ENCODE peak calls at places on chromosomes 12 and 14, in six cellular contexts. P is psoas muscle; T is uterus; M is CD4-positive, alpha-beta T cell; A is A673; W is pancreas. C is an unnamed sample.
A peak's percentile ranks its signal among the peaks of the same experiment; 100 is the strongest.

GRCh38 chr12:8780389-8780788 is 42.0 kb upstream of the A2ML1 start:
- DNase-seq in P (no peak), T (no peak), A (peak; percentile 51), W (no peak), M (no peak), C (no peak)

GRCh38 chr12:96240656-96241055 is 46.5 kb downstream of the ELK3 start:
- DNase-seq in M (no peak), A (no peak), P (no peak), W (no peak), T (no peak), C (no peak)

GRCh38 chr14:52536269-52536668 is 16.0 kb downstream of the TXNDC16 start:
- DNase-seq in A (no peak), M (no peak), P (no peak), W (no peak), T (no peak), C (no peak)

GRCh38 chr12:49233842-49234526 is 30.9 kb upstream of the TUBA1C start:
- DNase-seq in M (no peak), W (no peak), P (peak; percentile 42), T (peak; percentile 24), A (no peak), C (peak; percentile 38)

GRCh38 chr12:131901431-131902331 is 7.3 kb downstream of the ULK1 start:
- DNase-seq in M (no peak), W (peak; percentile 80), A (no peak), P (no peak), T (no peak), C (peak; percentile 67)

GRCh38 chr14:31270196-31270772 is 62.7 kb upstream of the HECTD1 start:
- DNase-seq in T (no peak), W (no peak), M (no peak), A (peak; percentile 25), P (peak; percentile 21), C (no peak)

GRCh38 chr12:48350249-48351021 is at the start of gene ZNF641:
- DNase-seq in T (peak; percentile 75), M (peak; percentile 68), P (peak; percentile 87), W (peak; percentile 93), A (peak; percentile 85), C (peak; percentile 90)

GRCh38 chr12:6724409-6724797 is 557 bp downstream of the COPS7A start:
- DNase-seq in T (no peak), W (no peak), A (no peak), P (no peak), M (no peak), C (no peak)

GRCh38 chr12:122306407-122306806 is 40.1 kb upstream of the VPS33A start:
- DNase-seq in T (no peak), W (no peak), A (no peak), M (no peak), P (no peak), C (no peak)
- TF ChIP-seq CTCF in T (no peak), W (no peak), A (no peak), M (no peak), P (no peak), C (peak; percentile 9)

GRCh38 chr14:84421611-84422010 is 1108.3 kb upstream of the FLRT2 start:
- DNase-seq in P (no peak), W (no peak), A (peak; percentile 4), M (no peak), T (no peak), C (no peak)

GRCh38 chr14:84425968-84426367 is 1104.0 kb upstream of the FLRT2 start:
- DNase-seq in A (no peak), W (no peak), M (no peak), P (no peak), T (no peak), C (no peak)

DNA sequence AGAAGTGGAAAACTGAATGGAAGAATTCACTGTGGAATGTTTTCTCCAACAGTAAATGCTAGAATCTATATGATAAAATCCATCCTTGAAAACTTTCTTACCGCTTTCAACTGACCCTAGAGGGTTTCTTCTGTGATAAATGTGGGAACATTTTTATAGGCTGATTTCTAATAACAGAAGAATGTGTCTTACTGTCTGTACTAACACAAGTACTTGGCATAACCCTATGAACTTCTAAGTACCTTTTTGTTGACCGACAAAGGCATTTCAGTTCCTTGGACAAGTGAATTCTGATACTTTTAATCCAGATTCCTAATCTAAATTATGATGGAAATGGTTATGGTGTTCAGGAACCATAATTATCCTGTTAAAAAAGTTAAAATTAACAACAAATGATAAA is 1109.7 kb upstream of the FLRT2 start:
- DNase-seq in A (no peak), P (no peak), W (no peak), M (no peak), T (no peak), C (no peak)
- H3K27ac ChIP-seq in A (no peak overlapping the region), P (no peak overlapping the region), W (no peak overlapping the region), M (no peak overlapping the region), T (no peak overlapping the region), C (no peak overlapping the region)

DNA sequence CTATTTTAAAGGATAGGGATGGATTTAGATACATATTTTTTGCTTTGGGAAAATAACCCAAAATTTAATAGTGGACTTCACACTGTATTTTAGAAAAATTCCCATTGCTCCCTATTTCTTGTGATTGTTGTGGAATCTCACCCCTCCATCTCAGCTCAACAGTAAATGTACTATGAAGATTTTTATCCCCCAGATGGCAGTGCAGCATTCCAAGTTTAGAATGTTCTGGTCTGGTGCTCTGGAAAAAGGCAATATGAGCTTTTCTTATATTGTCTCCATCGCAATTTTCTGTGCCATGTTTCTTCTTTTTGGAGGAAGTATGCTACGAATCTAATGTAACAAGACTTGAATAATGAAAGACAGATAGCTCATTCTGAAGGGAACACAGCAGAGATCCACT is 471.7 kb upstream of the SYT1 start:
- DNase-seq in W (no peak), P (no peak), M (no peak), A (peak; percentile 77), T (no peak), C (no peak)
- TF ChIP-seq CTCF in W (no peak), P (no peak), M (no peak), A (peak; percentile 57), T (peak; percentile 31), C (no peak)

GRCh38 chr12:112977641-112978040 is 678 bp upstream of the OAS2 start:
- DNase-seq in W (no peak), P (no peak), A (no peak), M (no peak), T (no peak), C (no peak)
- H3K27ac ChIP-seq in W (no peak overlapping the region), P (peak overlapping the region; percentile 53), A (no peak overlapping the region), M (peak overlapping the region; percentile 90), T (peak overlapping the region; percentile 79), C (peak overlapping the region; percentile 87)